ENCODE peak calls at places on chromosome 1, in six cellular contexts. One of them, this sample, is unnamed.

GRCh38 chr1:21669287-21670058 is at the start of gene RAP1GAP:
- DNase-seq in K562: peak
- DNase-seq in HepG2: peak
- DNase-seq in SK-N-SH: peak
- DNase-seq in GM12878: no peak
- DNase-seq in H1: no peak
- DNase-seq in this sample: no peak

GRCh38 chr1:10515627-10516026 is 40.9 kb downstream of the PEX14 start:
- DNase-seq in HepG2: no peak
- DNase-seq in H1: no peak
- DNase-seq in K562: no peak
- DNase-seq in SK-N-SH: no peak
- DNase-seq in GM12878: no peak
- DNase-seq in this sample: no peak

GRCh38 chr1:208336136-208336535 is 92.0 kb upstream of the PLXNA2 start:
- DNase-seq in HepG2: no peak
- DNase-seq in H1: no peak
- DNase-seq in GM12878: no peak
- DNase-seq in SK-N-SH: no peak
- DNase-seq in K562: no peak
- DNase-seq in this sample: no peak

GRCh38 chr1:32769524-32770220 is 47.5 kb downstream of the YARS1 start:
- DNase-seq in K562: peak
- DNase-seq in GM12878: no peak
- DNase-seq in HepG2: no peak
- DNase-seq in H1: no peak
- DNase-seq in SK-N-SH: no peak
- DNase-seq in this sample: peak

GRCh38 chr1:2240251-2241156 is 12.4 kb downstream of the SKI start:
- DNase-seq in HepG2: no peak
- DNase-seq in H1: no peak
- DNase-seq in SK-N-SH: peak
- DNase-seq in K562: no peak
- DNase-seq in GM12878: no peak
- DNase-seq in this sample: no peak

GRCh38 chr1:214404571-214405213 is 123.7 kb downstream of the SMYD2 start:
- DNase-seq in GM12878: no peak
- DNase-seq in K562: no peak
- DNase-seq in H1: no peak
- DNase-seq in HepG2: peak
- DNase-seq in SK-N-SH: no peak
- DNase-seq in this sample: peak

GRCh38 chr1:222665964-222666363 is 46.3 kb downstream of the AIDA start:
- DNase-seq in HepG2: no peak
- DNase-seq in GM12878: no peak
- DNase-seq in SK-N-SH: no peak
- DNase-seq in K562: no peak
- DNase-seq in H1: no peak
- DNase-seq in this sample: no peak

GRCh38 chr1:243428617-243429342 is 172.9 kb downstream of the SDCCAG8 start:
- DNase-seq in K562: no peak
- DNase-seq in HepG2: no peak
- DNase-seq in SK-N-SH: no peak
- DNase-seq in H1: no peak
- DNase-seq in GM12878: no peak
- DNase-seq in this sample: no peak

GRCh38 chr1:101137144-101138126 is 99.4 kb upstream of the S1PR1 start:
- DNase-seq in SK-N-SH: no peak
- DNase-seq in GM12878: peak
- DNase-seq in HepG2: peak
- DNase-seq in H1: no peak
- DNase-seq in K562: no peak
- DNase-seq in this sample: no peak

GRCh38 chr1:101140041-101140718 is 96.6 kb upstream of the S1PR1 start:
- DNase-seq in SK-N-SH: peak
- DNase-seq in K562: no peak
- DNase-seq in H1: no peak
- DNase-seq in HepG2: peak
- DNase-seq in GM12878: no peak
- DNase-seq in this sample: no peak

GRCh38 chr1:101144868-101145808 is 91.7 kb upstream of the S1PR1 start:
- DNase-seq in K562: no peak
- DNase-seq in HepG2: no peak
- DNase-seq in GM12878: peak
- DNase-seq in H1: no peak
- DNase-seq in SK-N-SH: no peak
- DNase-seq in this sample: no peak

GRCh38 chr1:101139130-101139529 is 97.7 kb upstream of the S1PR1 start:
- DNase-seq in HepG2: no peak
- DNase-seq in K562: no peak
- DNase-seq in H1: no peak
- DNase-seq in GM12878: no peak
- DNase-seq in SK-N-SH: no peak
- DNase-seq in this sample: no peak

GRCh38 chr1:101142244-101142643 is 94.6 kb upstream of the S1PR1 start:
- DNase-seq in K562: no peak
- DNase-seq in GM12878: no peak
- DNase-seq in HepG2: no peak
- DNase-seq in SK-N-SH: no peak
- DNase-seq in H1: no peak
- DNase-seq in this sample: no peak
- H3K9ac ChIP-seq in K562: no peak
- H3K9ac ChIP-seq in GM12878: no peak
- H3K9ac ChIP-seq in HepG2: no peak
- H3K9ac ChIP-seq in SK-N-SH: no peak
- H3K9ac ChIP-seq in H1: no peak
- H3K9ac ChIP-seq in this sample: no peak

DNA sequence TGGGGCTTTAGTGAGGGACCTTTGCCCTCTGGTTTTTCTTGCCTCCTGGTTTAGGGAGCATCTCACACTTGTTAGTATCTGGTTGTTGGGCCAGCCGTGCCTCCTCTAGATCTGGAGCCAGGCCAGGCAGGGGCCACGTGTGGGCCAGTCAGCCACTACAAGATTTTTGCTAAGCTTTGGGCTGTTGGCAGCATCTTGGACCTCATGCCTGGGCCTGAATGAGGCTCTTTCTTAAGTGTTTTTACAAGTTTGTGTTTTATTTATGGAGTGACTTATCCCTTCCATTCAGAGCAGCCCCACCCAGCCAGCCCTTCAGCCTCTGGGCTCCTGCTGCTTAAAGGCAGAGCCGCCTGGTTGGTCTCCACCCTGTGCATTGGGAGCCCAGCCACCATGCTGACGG is 1.6 kb upstream of the SH3BGRL3 start:
- DNase-seq in SK-N-SH: no peak
- DNase-seq in HepG2: no peak
- DNase-seq in GM12878: no peak
- DNase-seq in H1: no peak
- DNase-seq in K562: no peak
- DNase-seq in this sample: no peak
- TF ChIP-seq SIN3A in SK-N-SH: no peak
- TF ChIP-seq SIN3A in HepG2: no peak
- TF ChIP-seq SIN3A in GM12878: no peak
- TF ChIP-seq SIN3A in H1: no peak
- TF ChIP-seq SIN3A in K562: no peak
- TF ChIP-seq SIN3A in this sample: no peak

DNA sequence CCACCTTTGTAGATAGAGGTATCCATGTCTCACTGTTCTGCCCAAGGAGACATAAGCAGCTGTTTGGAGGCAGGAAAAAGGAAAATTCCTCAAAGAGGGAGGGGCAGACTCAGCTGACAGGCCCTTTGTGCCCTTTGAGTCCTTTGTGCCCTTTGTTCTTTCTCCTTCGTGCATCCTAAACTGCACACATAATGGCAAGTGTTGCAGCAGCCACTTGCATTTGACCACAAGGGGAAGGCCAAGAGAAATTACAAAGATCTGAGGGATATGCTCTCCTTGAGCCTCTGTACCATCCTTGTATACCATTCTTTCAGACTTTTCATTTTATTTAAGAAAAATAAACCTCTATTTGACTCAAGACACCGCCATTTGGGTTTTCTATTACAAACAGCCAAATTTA is 71.8 kb upstream of the PKN2 start:
- DNase-seq in K562: no peak
- DNase-seq in GM12878: no peak
- DNase-seq in H1: no peak
- DNase-seq in HepG2: no peak
- DNase-seq in SK-N-SH: no peak
- DNase-seq in this sample: no peak
- TF ChIP-seq CTCF in K562: no peak
- TF ChIP-seq CTCF in GM12878: no peak
- TF ChIP-seq CTCF in H1: no peak
- TF ChIP-seq CTCF in HepG2: no peak
- TF ChIP-seq CTCF in SK-N-SH: no peak
- TF ChIP-seq CTCF in this sample: no peak

GRCh38 chr1:83762419-83762818 is 236.5 kb downstream of the TTLL7 start:
- DNase-seq in HepG2: no peak
- DNase-seq in SK-N-SH: peak
- DNase-seq in GM12878: no peak
- DNase-seq in H1: no peak
- DNase-seq in K562: no peak
- DNase-seq in this sample: no peak
- H3K9ac ChIP-seq in HepG2: no peak
- H3K9ac ChIP-seq in SK-N-SH: no peak
- H3K9ac ChIP-seq in GM12878: no peak
- H3K9ac ChIP-seq in H1: no peak
- H3K9ac ChIP-seq in K562: no peak
- H3K9ac ChIP-seq in this sample: no peak

GRCh38 chr1:157429841-157430240 is 122.5 kb downstream of the FCRL5 start:
- DNase-seq in GM12878: no peak
- DNase-seq in H1: no peak
- DNase-seq in SK-N-SH: no peak
- DNase-seq in HepG2: no peak
- DNase-seq in K562: no peak
- DNase-seq in this sample: no peak
- TF ChIP-seq SIN3A in GM12878: no peak
- TF ChIP-seq SIN3A in H1: no peak
- TF ChIP-seq SIN3A in SK-N-SH: no peak
- TF ChIP-seq SIN3A in HepG2: no peak
- TF ChIP-seq SIN3A in K562: no peak
- TF ChIP-seq SIN3A in this sample: no peak

DNA sequence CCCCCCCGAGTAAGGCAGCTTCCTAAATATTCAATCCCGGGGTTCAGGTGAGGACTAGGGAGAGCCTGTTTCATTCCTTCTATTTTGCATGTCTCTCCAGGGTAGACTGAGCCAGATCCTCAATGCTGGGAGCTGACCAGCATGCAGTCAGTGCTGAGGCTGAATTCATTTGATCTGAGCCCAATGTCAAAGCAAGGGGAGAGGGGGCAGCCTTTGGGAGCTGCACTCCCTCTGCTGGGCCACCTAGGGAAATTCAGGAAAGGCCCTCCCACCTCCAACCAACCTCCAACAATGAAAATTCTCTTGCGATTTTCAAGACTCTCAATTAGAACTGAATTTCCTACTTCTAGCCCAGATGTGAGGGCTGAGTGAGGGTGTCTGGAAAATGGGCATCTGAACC is 371.2 kb downstream of the NPHP4 start:
- DNase-seq in SK-N-SH: peak
- DNase-seq in K562: peak
- DNase-seq in H1: no peak
- DNase-seq in HepG2: peak
- DNase-seq in GM12878: no peak
- DNase-seq in this sample: peak
- TF ChIP-seq CTCF in SK-N-SH: no peak
- TF ChIP-seq CTCF in K562: peak
- TF ChIP-seq CTCF in H1: peak
- TF ChIP-seq CTCF in HepG2: peak
- TF ChIP-seq CTCF in GM12878: peak
- TF ChIP-seq CTCF in this sample: peak

DNA sequence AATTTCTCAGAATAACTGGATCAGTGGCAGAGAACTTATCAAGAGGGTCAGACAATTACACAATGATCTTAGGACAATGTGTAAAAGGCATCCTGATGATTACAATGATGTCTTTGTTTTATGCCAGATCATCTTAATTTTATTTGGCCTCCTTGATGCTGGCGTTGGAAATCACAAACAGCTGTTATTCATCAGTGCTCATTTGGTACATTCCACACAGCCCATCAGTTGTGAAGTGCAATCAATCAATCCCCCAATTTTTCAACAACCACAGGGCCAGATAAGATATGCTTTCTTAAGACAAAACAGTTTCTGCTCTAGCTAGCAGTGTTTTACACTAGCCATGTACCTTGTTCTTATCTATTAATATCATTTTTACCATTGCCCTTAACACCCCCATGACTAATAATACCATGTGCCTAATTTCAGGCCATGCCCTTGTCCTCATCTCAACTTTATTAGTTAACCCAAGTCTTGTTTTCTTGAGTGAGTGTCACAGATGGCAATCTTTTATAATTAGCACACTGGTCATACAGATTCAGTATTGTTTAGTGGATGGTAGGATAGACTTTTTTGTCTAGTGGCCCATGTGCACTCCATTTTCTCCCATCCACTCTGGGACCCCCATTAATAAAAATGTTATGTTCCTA is 40.8 kb upstream of the COL24A1 start:
- DNase-seq in H1: no peak
- DNase-seq in K562: no peak
- DNase-seq in HepG2: no peak
- DNase-seq in SK-N-SH: no peak
- DNase-seq in GM12878: no peak
- DNase-seq in this sample: no peak
- H3K9ac ChIP-seq in H1: no peak
- H3K9ac ChIP-seq in K562: no peak
- H3K9ac ChIP-seq in HepG2: no peak
- H3K9ac ChIP-seq in SK-N-SH: no peak
- H3K9ac ChIP-seq in GM12878: no peak
- H3K9ac ChIP-seq in this sample: no peak

DNA sequence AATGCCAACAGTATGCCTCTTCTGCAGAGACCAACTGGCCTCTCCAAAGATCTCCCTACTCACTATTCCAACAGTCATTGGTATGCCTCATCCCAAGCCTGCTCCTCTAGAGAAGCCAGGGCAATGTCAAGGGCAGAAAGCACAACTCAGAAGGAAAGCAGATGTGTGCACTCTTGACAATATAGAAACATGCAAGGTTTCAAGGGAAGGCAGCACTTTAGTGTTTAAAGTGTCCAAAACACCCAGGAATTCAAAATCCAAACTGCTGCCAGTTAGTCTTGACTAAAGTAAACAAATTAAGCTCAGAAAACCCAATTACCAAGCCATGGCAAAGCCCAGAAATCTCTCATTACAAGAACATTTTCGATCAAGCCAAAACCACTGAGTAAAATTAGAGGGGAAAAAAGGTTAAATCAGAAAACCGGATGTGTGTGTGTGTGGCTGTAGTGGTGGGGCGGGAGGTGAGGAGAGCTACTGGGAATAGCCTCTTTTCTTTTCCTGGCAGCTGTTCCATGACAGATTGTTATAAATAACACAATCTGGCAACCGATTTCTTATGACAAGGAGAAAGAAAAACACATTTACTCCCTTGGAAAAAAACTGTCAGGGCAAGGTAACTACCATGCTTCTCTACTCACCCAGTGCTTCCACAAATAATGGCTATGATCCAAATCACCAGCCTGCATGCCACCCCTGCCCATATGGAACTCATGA is 39.2 kb downstream of the EIF2B3 start:
- DNase-seq in GM12878: no peak
- DNase-seq in H1: no peak
- DNase-seq in K562: no peak
- DNase-seq in HepG2: no peak
- DNase-seq in SK-N-SH: peak
- DNase-seq in this sample: no peak
- TF ChIP-seq SIN3A in GM12878: no peak
- TF ChIP-seq SIN3A in H1: no peak
- TF ChIP-seq SIN3A in K562: no peak
- TF ChIP-seq SIN3A in HepG2: no peak
- TF ChIP-seq SIN3A in SK-N-SH: no peak
- TF ChIP-seq SIN3A in this sample: no peak

GRCh38 chr1:228236744-228237143 is 28.9 kb downstream of the OBSCN start:
- DNase-seq in K562: peak
- DNase-seq in GM12878: no peak
- DNase-seq in SK-N-SH: no peak
- DNase-seq in HepG2: peak
- DNase-seq in H1: peak
- DNase-seq in this sample: peak
- TF ChIP-seq CTCF in K562: peak
- TF ChIP-seq CTCF in GM12878: peak
- TF ChIP-seq CTCF in SK-N-SH: peak
- TF ChIP-seq CTCF in HepG2: peak
- TF ChIP-seq CTCF in H1: peak
- TF ChIP-seq CTCF in this sample: peak